ENCODE peak calls at places on chromosomes 11 and 22, in six cellular contexts. I is stomach, C is transverse colon, Q is suprapubic skin, S is H1, G is ovary. B is an unnamed sample.

GRCh38 chr11:81071641-81072040 is 1630.8 kb upstream of the TENM4 start:
- DNase-seq in I (no peak), C (no peak), Q (no peak), S (no peak), G (no peak), B (no peak)

GRCh38 chr11:1918436-1919315 is 827 bp upstream of the TNNT3 start:
- DNase-seq in I (no peak), C (no peak), Q (no peak), S (no peak), G (no peak), B (no peak)

GRCh38 chr11:120413480-120413879 is 77.3 kb downstream of the ARHGEF12 start:
- DNase-seq in I (no peak), C (no peak), Q (no peak), S (no peak), G (no peak), B (no peak)

GRCh38 chr11:899724-900123 is 10.9 kb downstream of the CHID1 start:
- DNase-seq in I (no peak), C (no peak), Q (no peak), S (no peak), G (no peak), B (no peak)

GRCh38 chr11:104146421-104146820 is 17.5 kb downstream of the PDGFD start:
- DNase-seq in I (no peak), C (no peak), Q (no peak), S (no peak), G (no peak), B (no peak)

GRCh38 chr11:57668467-57668890 is 565 bp downstream of the ZDHHC5 start:
- DNase-seq in I (no peak), C (peak), Q (no peak), S (no peak), G (no peak), B (no peak)

GRCh38 chr11:94738746-94739145 is 29.4 kb upstream of the AMOTL1 start:
- DNase-seq in I (no peak), C (no peak), Q (no peak), S (no peak), G (no peak), B (no peak)

GRCh38 chr11:126719740-126720139 is 280.8 kb downstream of the KIRREL3 start:
- DNase-seq in I (no peak), C (no peak), Q (no peak), S (no peak), G (no peak), B (peak)

GRCh38 chr11:23973244-23973643 is 523.6 kb upstream of the LUZP2 start:
- DNase-seq in I (no peak), C (no peak), Q (no peak), S (no peak), G (no peak), B (no peak)

GRCh38 chr11:112132737-112133136 is 31.2 kb downstream of the IL18 start:
- DNase-seq in I (no peak), C (no peak), Q (no peak), S (no peak), G (no peak), B (no peak)

GRCh38 chr22:49087163-49087562 is 740.5 kb downstream of the BRD1 start:
- DNase-seq in I (no peak), C (no peak), Q (no peak), S (no peak), G (no peak), B (no peak)

GRCh38 chr11:12410006-12410728 is 32.8 kb downstream of the PARVA start:
- DNase-seq in I (no peak), C (no peak), Q (no peak), S (peak), G (no peak), B (no peak)

GRCh38 chr11:108199446-108200321 is 22.8 kb downstream of the NPAT start:
- DNase-seq in I (no peak), C (no peak), Q (no peak), S (no peak), G (no peak), B (no peak)

GRCh38 chr22:37661160-37661924 is 2.8 kb downstream of the PDXP start:
- DNase-seq in I (no peak), C (no peak), Q (no peak), S (no peak), G (peak), B (no peak)

GRCh38 chr11:69382131-69383128 is 88.5 kb downstream of the MYEOV start:
- DNase-seq in I (peak), C (peak), Q (peak), S (peak), G (no peak), B (peak)

GRCh38 chr22:25419247-25420113 is 145.0 kb upstream of the GRK3 start:
- DNase-seq in I (no peak), C (peak), Q (no peak), S (no peak), G (no peak), B (peak)

GRCh38 chr11:25734592-25735211 is 597.2 kb upstream of the ANO3 start:
- DNase-seq in I (no peak), C (no peak), Q (no peak), S (no peak), G (no peak), B (no peak)

GRCh38 chr11:12556788-12557384 is 117.3 kb upstream of the TEAD1 start:
- DNase-seq in I (peak), C (peak), Q (no peak), S (peak), G (peak), B (peak)

GRCh38 chr11:31118566-31118965 is 251.0 kb downstream of the DCDC1 start:
- DNase-seq in I (no peak), C (no peak), Q (no peak), S (no peak), G (no peak), B (no peak)

GRCh38 chr11:44605965-44606364 is 40.5 kb downstream of the CD82 start:
- DNase-seq in I (no peak), C (no peak), Q (no peak), S (no peak), G (no peak), B (no peak)

GRCh38 chr11:122897606-122898210 is 15.1 kb downstream of the JHY start:
- DNase-seq in I (no peak), C (no peak), Q (no peak), S (no peak), G (no peak), B (no peak)

DNA sequence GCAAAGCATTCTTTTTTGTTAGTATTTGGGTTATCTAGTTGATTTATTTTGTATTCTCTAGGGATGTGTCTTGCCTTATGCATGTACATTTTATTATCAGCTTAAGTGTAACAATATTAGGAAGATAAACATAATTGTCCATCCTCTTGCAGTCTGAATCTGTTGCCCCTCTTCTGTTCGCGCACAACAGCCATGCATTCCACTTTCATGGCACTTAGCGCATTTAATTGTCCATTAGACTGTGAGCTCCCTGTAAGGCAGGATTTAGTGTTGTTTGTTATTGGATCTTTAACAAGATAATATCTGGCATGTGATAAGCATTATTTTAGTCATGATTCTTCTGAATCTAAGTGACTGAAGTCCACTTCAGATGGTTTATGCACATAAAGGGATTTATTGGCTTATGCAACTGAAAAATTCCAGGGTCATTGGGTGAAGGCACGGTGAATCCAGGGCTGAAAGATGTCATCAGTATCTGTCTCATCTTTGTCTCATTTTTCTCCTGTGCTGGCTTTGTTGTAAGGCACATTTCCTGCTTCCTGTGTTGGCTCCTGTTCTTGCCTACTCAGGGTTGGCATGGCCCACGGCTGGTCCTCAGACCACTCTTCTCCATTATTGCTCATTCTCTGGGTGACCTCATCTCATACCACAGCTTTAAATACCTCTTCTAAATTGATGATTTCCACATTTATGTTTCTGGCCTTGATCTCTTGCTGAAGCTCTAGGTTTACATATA is 37.5 kb downstream of the ATXN10 start:
- DNase-seq in I (no peak), C (no peak), Q (no peak), S (no peak), G (no peak), B (no peak)
- TF ChIP-seq EP300 in I (no peak), C (no peak), Q (no peak), S (no peak), G (no peak), B (no peak)

GRCh38 chr11:18750944-18751343 is 25.0 kb upstream of the IGSF22 start:
- DNase-seq in I (no peak), C (no peak), Q (no peak), S (no peak), G (no peak), B (no peak)

GRCh38 chr11:18745251-18745650 is 19.3 kb upstream of the IGSF22 start:
- DNase-seq in I (no peak), C (no peak), Q (no peak), S (no peak), G (no peak), B (no peak)

GRCh38 chr11:18752502-18752901 is 26.5 kb upstream of the IGSF22 start:
- DNase-seq in I (no peak), C (no peak), Q (no peak), S (no peak), G (no peak), B (no peak)

GRCh38 chr11:18749681-18750319 is 23.8 kb upstream of the IGSF22 start:
- DNase-seq in I (no peak), C (no peak), Q (no peak), S (no peak), G (no peak), B (peak)

DNA sequence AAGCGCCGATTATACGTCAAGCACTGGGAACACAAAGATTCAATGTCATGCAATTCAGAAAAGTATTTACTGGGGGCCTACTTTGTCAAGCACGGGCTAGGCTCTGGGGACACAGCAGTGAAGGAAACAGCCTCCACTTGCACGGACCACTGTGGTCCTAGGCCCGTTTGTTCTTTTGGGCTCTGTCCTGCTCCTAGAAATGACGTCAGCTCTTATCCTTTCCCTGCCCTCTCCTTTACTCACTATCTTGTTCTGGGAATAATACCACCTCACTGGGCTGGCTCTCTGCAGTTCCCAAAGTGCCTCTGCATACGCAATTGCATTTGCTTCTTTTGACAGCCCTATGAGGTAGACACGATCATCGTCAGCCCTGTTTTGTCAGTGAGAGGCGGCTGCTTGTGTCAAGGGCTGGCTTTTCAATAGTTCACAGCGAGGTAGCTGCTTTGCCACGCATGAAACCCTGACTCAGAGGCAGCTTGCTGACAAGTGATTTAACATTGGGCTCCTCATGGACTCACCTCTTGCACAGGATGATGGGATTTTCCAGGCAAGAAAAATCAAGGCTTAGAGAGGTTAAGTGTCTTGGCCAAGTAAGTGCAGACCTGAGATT is 22.9 kb upstream of the IGSF22 start:
- DNase-seq in I (no peak), C (no peak), Q (no peak), S (no peak), G (no peak), B (no peak)
- TF ChIP-seq EP300 in I (no peak), C (no peak), Q (no peak), S (no peak), G (no peak), B (no peak)

DNA sequence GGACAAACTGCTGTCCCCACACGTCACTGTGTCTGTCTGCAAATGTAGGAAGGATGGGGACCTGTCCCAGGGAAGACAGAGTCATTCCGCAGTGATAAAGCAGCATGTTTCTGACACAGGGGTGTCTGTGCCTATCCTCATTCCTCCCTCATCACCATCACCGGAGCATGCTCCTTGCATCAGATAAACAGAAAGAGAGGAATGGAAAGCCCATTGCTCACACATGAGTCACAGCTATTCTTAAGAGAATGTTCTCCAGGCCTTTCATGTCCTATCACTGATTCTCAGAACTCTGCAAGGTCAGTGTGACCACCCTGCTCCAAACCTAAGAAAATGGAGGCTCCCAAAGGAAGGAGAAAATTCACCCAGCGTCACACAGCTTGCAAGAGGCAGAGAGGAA is 38.9 kb downstream of the ZNF195 start:
- DNase-seq in I (no peak), C (no peak), Q (no peak), S (no peak), G (no peak), B (no peak)
- TF ChIP-seq EP300 in I (no peak), C (no peak), Q (no peak), S (no peak), G (no peak), B (no peak)

DNA sequence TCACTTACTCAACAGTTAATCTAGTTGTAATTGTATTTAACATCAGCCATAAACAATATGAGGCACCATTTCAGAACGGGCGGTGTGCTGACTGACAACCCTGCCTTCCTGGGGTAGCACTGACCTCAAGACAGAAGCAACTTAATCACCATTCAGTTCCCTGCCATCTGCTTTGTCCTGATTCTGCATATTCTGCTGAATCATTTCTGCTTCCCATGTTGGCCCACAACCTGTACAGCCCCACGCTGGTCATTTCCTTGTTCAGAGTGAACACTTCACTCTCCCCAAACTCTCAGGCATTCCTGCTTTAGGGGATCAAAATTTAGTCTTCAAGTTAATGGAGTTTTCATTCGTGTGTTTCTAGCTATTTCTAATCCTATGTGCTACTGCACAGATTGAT is 132.3 kb upstream of the ZBED5 start:
- DNase-seq in I (no peak), C (no peak), Q (no peak), S (no peak), G (no peak), B (no peak)
- TF ChIP-seq EP300 in I (no peak), C (no peak), Q (no peak), S (no peak), G (no peak), B (no peak)